ENCODE peak calls at places on chromosome 12, in ten cellular contexts. P, E, T, D, Y, Z, O, V, I and F are unnamed samples. For H3K9me3, the result is how much of the 10 kb centered on the place peaks cover.

GRCh38 chr12:52324068-52324444 is 2.9 kb upstream of the KRT83 start:
- DNase-seq in P (no peak), E (peak), T (no peak), D (no peak), Y (no peak), Z (peak), O (no peak), V (no peak), I (no peak), F (no peak)

GRCh38 chr12:52870361-52871290 is 21.8 kb upstream of the KRT78 start:
- DNase-seq in P (peak), E (no peak), T (peak), D (peak), Y (peak), Z (peak), O (no peak), V (peak), I (no peak), F (peak)

GRCh38 chr12:51262758-51263177 is 7.4 kb downstream of the SMAGP start:
- DNase-seq in P (no peak), E (no peak), T (no peak), D (peak), Y (peak), Z (peak), O (no peak), V (peak), I (no peak), F (no peak)

GRCh38 chr12:25493682-25494081 is 59.4 kb downstream of the LMNTD1 start:
- DNase-seq in P (no peak), E (no peak), T (no peak), D (no peak), Y (no peak), Z (no peak), O (no peak), V (no peak), I (no peak), F (peak)

GRCh38 chr12:52850681-52851080 is 1.9 kb upstream of the KRT78 start:
- DNase-seq in P (no peak), E (peak), T (no peak), D (no peak), Y (no peak), Z (no peak), O (no peak), V (no peak), I (no peak), F (no peak)

GRCh38 chr12:95336387-95337067 is 118.9 kb downstream of the VEZT start:
- DNase-seq in P (peak), E (peak), T (peak), D (peak), Y (no peak), Z (peak), O (no peak), V (peak), I (peak), F (no peak)

GRCh38 chr12:70609739-70610491 is 27.3 kb downstream of the PTPRB start:
- DNase-seq in P (peak), E (peak), T (peak), D (peak), Y (no peak), Z (peak), O (no peak), V (peak), I (no peak), F (no peak)

GRCh38 chr12:54328595-54329337 is 3.8 kb downstream of the COPZ1 start:
- DNase-seq in P (no peak), E (no peak), T (no peak), D (no peak), Y (no peak), Z (no peak), O (no peak), V (no peak), I (no peak), F (no peak)

GRCh38 chr12:50052964-50053363 is 4.4 kb upstream of the ASIC1 start:
- DNase-seq in P (no peak), E (no peak), T (no peak), D (no peak), Y (no peak), Z (no peak), O (no peak), V (no peak), I (no peak), F (no peak)

GRCh38 chr12:5264006-5264405 is 167.9 kb upstream of the NTF3 start:
- DNase-seq in P (no peak), E (no peak), T (no peak), D (no peak), Y (no peak), Z (peak), O (no peak), V (no peak), I (no peak), F (no peak)

GRCh38 chr12:65510584-65511050 is 232.1 kb downstream of the MSRB3 start:
- DNase-seq in P (peak), E (no peak), T (peak), D (peak), Y (no peak), Z (peak), O (no peak), V (peak), I (peak), F (no peak)

GRCh38 chr12:110475426-110475825 is 6.8 kb downstream of the FAM216A start:
- DNase-seq in P (no peak), E (no peak), T (no peak), D (no peak), Y (no peak), Z (no peak), O (no peak), V (no peak), I (no peak), F (no peak)

GRCh38 chr12:13559318-13559978 is 362.9 kb downstream of the EMP1 start:
- DNase-seq in P (no peak), E (no peak), T (no peak), D (peak), Y (no peak), Z (no peak), O (no peak), V (no peak), I (no peak), F (no peak)

GRCh38 chr12:110270125-110270962 is 10.7 kb upstream of the ATP2A2 start:
- DNase-seq in P (peak), E (peak), T (peak), D (peak), Y (no peak), Z (no peak), O (no peak), V (peak), I (no peak), F (no peak)

GRCh38 chr12:59595097-59595496 is 732 bp upstream of the SLC16A7 start:
- DNase-seq in P (no peak), E (no peak), T (no peak), D (no peak), Y (no peak), Z (no peak), O (no peak), V (no peak), I (no peak), F (no peak)

GRCh38 chr12:122866950-122867607 is 28.8 kb downstream of the VPS37B start:
- DNase-seq in P (no peak), E (peak), T (no peak), D (peak), Y (no peak), Z (no peak), O (no peak), V (no peak), I (no peak), F (no peak)

GRCh38 chr12:1013618-1014489 is 22.8 kb downstream of the ERC1 start:
- DNase-seq in P (no peak), E (no peak), T (no peak), D (no peak), Y (no peak), Z (no peak), O (peak), V (peak), I (no peak), F (no peak)

GRCh38 chr12:90481748-90482147 is 473.2 kb downstream of the CCER1 start:
- DNase-seq in P (no peak), E (no peak), T (no peak), D (no peak), Y (no peak), Z (no peak), O (no peak), V (no peak), I (no peak), F (no peak)

GRCh38 chr12:117280019-117280680 is 81.3 kb downstream of the NOS1 start:
- DNase-seq in P (no peak), E (no peak), T (no peak), D (no peak), Y (no peak), Z (no peak), O (no peak), V (no peak), I (no peak), F (no peak)

GRCh38 chr12:237026-237815 is 23.3 kb upstream of the SLC6A12 start:
- DNase-seq in P (no peak), E (no peak), T (peak), D (no peak), Y (no peak), Z (peak), O (no peak), V (no peak), I (no peak), F (no peak)

GRCh38 chr12:57237653-57237951 is 8.1 kb downstream of the SHMT2 start:
- DNase-seq in P (no peak), E (no peak), T (no peak), D (no peak), Y (no peak), Z (no peak), O (no peak), V (no peak), I (no peak), F (no peak)

GRCh38 chr12:53061404-53062010 is 11.6 kb downstream of the TNS2 start:
- DNase-seq in P (no peak), E (peak), T (peak), D (peak), Y (no peak), Z (peak), O (no peak), V (peak), I (peak), F (no peak)

GRCh38 chr12:40446385-40446784 is 221.6 kb downstream of the LRRK2 start:
- DNase-seq in P (no peak), E (no peak), T (no peak), D (no peak), Y (no peak), Z (no peak), O (peak), V (no peak), I (no peak), F (no peak)

GRCh38 chr12:22631863-22632463 is 7.0 kb downstream of the ETNK1 start:
- DNase-seq in P (no peak), E (no peak), T (no peak), D (no peak), Y (peak), Z (no peak), O (no peak), V (no peak), I (no peak), F (peak)

GRCh38 chr12:65911321-65911720 is 87.0 kb downstream of the HMGA2 start:
- DNase-seq in P (no peak), E (no peak), T (no peak), D (no peak), Y (no peak), Z (peak), O (no peak), V (peak), I (no peak), F (no peak)

GRCh38 chr12:29782821-29783772 is 645 bp downstream of the TMTC1 start:
- DNase-seq in P (peak), E (peak), T (peak), D (peak), Y (no peak), Z (no peak), O (no peak), V (peak), I (peak), F (no peak)

GRCh38 chr12:60394680-60395079 is 798.9 kb downstream of the SLC16A7 start:
- DNase-seq in P (no peak), E (no peak), T (no peak), D (no peak), Y (no peak), Z (no peak), O (peak), V (no peak), I (no peak), F (no peak)

GRCh38 chr12:79016181-79016580 is 151.6 kb downstream of the SYT1 start:
- DNase-seq in P (no peak), E (no peak), T (no peak), D (no peak), Y (no peak), Z (no peak), O (no peak), V (no peak), I (no peak), F (no peak)

GRCh38 chr12:63944586-63945228 is 100.2 kb downstream of the SRGAP1 start:
- DNase-seq in P (no peak), E (no peak), T (no peak), D (no peak), Y (no peak), Z (no peak), O (no peak), V (no peak), I (no peak), F (no peak)

GRCh38 chr12:55931317-55931779 is 386 bp downstream of the DGKA start:
- DNase-seq in P (peak), E (no peak), T (peak), D (no peak), Y (no peak), Z (no peak), O (no peak), V (no peak), I (no peak), F (no peak)

GRCh38 chr12:121812320-121812871 is 8.6 kb downstream of the SETD1B start:
- DNase-seq in P (peak), E (peak), T (peak), D (peak), Y (no peak), Z (peak), O (no peak), V (peak), I (peak), F (no peak)

GRCh38 chr12:40149673-40150260 is 43.9 kb upstream of the SLC2A13 start:
- DNase-seq in P (no peak), E (no peak), T (no peak), D (no peak), Y (no peak), Z (no peak), O (no peak), V (no peak), I (no peak), F (no peak)

GRCh38 chr12:107131832-107132616 is 38.7 kb upstream of the CRY1 start:
- DNase-seq in P (no peak), E (no peak), T (no peak), D (no peak), Y (peak), Z (peak), O (peak), V (peak), I (no peak), F (peak)

GRCh38 chr12:3130053-3130805 is 53.0 kb downstream of the TSPAN9 start:
- DNase-seq in P (peak), E (peak), T (no peak), D (no peak), Y (no peak), Z (no peak), O (no peak), V (no peak), I (no peak), F (no peak)
- H3K27ac ChIP-seq in P (peak), E (peak), T (no peak), D (no peak), Y (no peak), Z (no peak), O (no peak), V (no peak), I (peak), F (no peak)

DNA sequence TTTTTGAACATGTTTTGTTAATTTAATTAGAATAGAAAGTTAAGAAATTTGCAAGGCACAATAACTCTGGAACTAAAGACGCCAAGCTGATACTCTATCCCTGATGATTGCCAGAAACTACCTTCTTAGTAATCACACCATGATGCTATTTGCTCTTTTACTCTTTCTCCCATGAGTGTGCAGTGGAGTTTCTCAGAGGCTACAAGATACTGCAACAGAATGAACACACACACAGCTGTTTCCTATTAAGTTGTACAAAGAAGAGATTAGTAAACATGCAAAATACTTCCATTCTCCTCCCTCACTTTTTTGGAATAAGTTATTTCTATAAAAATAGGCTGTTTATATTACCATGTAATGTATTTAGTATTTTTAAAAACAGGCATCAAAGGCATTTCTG is 1367.5 kb downstream of the AACS start:
- DNase-seq in P (no peak), E (no peak), T (no peak), D (no peak), Y (no peak), Z (no peak), O (no peak), V (no peak), I (no peak), F (no peak)
- H3K9me3 ChIP-seq in P (under half), E (under half), T (under half), D (under half), Y (under half), Z (under half), O (under half), V (under half), I (under half), F (under half)

DNA sequence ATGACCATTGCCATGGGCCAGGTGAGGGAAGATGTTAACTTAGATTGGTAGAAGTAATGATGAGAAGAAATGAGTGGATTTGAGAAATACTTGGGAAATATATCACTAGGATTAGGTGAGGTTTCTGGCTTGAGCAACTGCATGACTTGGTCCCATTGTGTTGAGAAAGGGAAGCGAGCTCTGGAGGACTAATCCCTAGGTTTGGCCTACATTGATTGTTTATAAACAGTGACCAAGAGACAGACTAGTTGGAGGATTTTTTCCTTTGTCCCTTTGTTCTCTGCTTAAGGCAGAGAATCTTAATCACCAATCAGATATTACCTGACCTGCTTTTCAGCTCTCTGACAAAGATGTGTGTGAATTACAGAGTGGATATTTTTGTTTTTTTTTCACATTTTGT is 100.5 kb downstream of the AEBP2 start:
- DNase-seq in P (no peak), E (no peak), T (no peak), D (no peak), Y (no peak), Z (no peak), O (no peak), V (no peak), I (no peak), F (no peak)
- H3K27ac ChIP-seq in P (no peak), E (no peak), T (no peak), D (no peak), Y (no peak), Z (no peak), O (no peak), V (no peak), I (no peak), F (no peak)

DNA sequence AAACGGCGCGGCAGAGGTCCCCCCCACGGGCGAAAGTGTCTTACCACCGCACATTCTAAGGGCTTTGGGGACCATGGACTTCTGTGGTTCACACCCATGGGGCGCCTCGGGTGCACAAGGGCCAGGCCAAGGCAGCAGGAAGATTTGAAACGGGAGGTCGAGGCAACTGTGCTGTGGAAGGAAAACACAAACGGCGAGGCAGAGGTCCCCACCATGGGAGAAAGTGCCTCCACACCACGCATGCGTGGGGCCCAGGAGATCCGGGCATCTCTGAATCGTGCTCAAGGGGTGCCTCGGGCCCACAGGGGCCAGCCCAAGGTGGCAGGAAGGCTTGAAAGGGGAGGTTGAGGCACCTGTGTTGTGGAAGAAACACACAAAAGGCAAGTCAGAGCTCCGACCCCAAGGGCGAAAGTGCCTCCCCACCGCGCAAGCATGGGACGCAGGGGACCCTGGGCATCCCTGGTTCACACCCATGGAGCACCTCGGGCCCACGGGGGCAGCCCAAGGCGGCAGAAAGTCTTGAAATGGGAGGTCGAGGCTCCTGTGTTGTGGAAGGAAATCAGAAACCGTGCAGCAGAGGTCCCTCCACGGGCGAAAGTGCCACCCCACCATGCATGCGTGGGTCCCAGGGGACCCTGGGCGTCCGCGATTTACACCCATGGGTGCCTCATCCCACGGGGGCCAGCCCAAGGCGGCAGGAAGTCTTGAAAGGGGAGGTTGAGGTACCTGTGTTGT is 371.0 kb downstream of the ALG10 start:
- DNase-seq in P (peak), E (peak), T (peak), D (peak), Y (no peak), Z (peak), O (no peak), V (peak), I (peak), F (no peak)
- H3K9me3 ChIP-seq in P (half or more), E (under half), T (under half), D (half or more), Y (under half), Z (under half), O (under half), V (under half), I (half or more), F (under half)

DNA sequence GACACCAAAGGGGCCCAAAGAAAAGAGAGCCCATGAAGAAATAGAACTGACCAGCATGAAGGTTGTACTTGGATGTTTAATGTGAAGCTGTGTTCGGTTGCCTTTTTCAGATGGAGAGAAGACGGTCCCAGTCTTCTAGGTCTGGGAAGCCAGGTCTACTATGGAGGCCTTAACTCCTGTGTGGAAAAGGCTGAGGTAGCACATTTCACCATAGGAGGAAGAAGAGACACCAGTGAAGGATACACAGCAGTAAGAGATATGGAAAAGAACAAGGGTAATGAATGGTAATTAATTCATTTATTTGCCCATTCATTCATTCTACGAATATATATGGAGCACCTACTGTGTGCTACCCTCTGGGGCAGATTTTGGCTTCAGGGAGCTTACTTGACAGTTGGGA is 151.6 kb upstream of the PLEKHG7 start:
- DNase-seq in P (no peak), E (no peak), T (no peak), D (no peak), Y (no peak), Z (no peak), O (no peak), V (no peak), I (no peak), F (no peak)
- H3K27ac ChIP-seq in P (peak), E (no peak), T (no peak), D (no peak), Y (no peak), Z (peak), O (peak), V (no peak), I (no peak), F (no peak)

GRCh38 chr12:34390171-34390841 is 368.0 kb downstream of the ALG10 start:
- DNase-seq in P (no peak), E (peak), T (no peak), D (no peak), Y (no peak), Z (peak), O (no peak), V (no peak), I (no peak), F (no peak)
- H3K9me3 ChIP-seq in P (half or more), E (under half), T (under half), D (half or more), Y (under half), Z (under half), O (under half), V (under half), I (half or more), F (under half)

DNA sequence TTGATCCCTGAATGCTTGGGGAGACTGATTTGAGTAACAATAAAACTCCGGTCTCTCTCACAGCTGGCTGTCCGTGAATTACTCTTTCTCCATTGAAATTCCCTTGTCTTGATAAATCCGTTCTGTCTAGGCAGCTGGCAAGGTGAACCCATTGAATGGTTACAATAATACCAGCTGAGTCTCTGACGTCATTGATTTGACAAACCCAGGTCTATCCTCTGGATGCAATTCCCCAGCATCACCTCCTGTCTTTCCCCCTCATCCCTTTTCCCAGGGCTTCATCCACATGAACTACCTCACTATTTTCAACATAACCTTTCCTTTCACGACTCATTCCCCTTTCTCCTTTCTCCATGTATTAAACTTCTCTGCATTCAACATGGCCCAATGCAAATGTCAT is 98.7 kb upstream of the TMEM132C start:
- DNase-seq in P (no peak), E (no peak), T (no peak), D (no peak), Y (no peak), Z (no peak), O (no peak), V (no peak), I (no peak), F (no peak)
- H3K27ac ChIP-seq in P (no peak), E (no peak), T (no peak), D (no peak), Y (no peak), Z (no peak), O (no peak), V (no peak), I (no peak), F (no peak)

GRCh38 chr12:131051155-131051473 is 97.4 kb downstream of the ADGRD1 start:
- DNase-seq in P (no peak), E (no peak), T (no peak), D (no peak), Y (no peak), Z (no peak), O (no peak), V (no peak), I (no peak), F (no peak)
- H3K9me3 ChIP-seq in P (under half), E (under half), T (under half), D (under half), Y (under half), Z (under half), O (under half), V (under half), I (under half), F (under half)